ENCODE peak calls at places on chromosomes 13 and 19, in seven cellular contexts. Z is tibial nerve, I is stomach, X is sigmoid colon, L is transverse colon, J is H1, M is A549. W is an unnamed sample.
A peak's percentile ranks its signal among the peaks of the same experiment; 100 is the strongest.

GRCh38 chr19:53775524-53775923 is 48.6 kb downstream of the NLRP12 start:
- DNase-seq in Z (no peak), I (no peak), X (no peak), L (no peak), J (no peak), M (no peak), W (no peak)

GRCh38 chr19:33032218-33032781 is 32.4 kb downstream of the RHPN2 start:
- DNase-seq in Z (no peak), I (no peak), X (no peak), L (peak; percentile 70), J (no peak), M (no peak), W (no peak)

GRCh38 chr13:114257014-114257413 is 22.3 kb downstream of the CDC16 start:
- DNase-seq in Z (no peak), I (no peak), X (no peak), L (no peak), J (no peak), M (no peak), W (peak; percentile 12)

GRCh38 chr19:36101550-36102327 is 9.2 kb upstream of the OVOL3 start:
- DNase-seq in Z (no peak), I (no peak), X (no peak), L (no peak), J (no peak), M (no peak), W (no peak)

GRCh38 chr19:3783660-3784584 is 2.3 kb downstream of the MATK start:
- DNase-seq in Z (no peak), I (no peak), X (no peak), L (no peak), J (no peak), M (no peak), W (no peak)

GRCh38 chr13:45258339-45258685 is 57.5 kb upstream of the KCTD4 start:
- DNase-seq in Z (no peak), I (no peak), X (no peak), L (peak; percentile 21), J (no peak), M (no peak), W (no peak)

GRCh38 chr19:44072543-44073401 is 813 bp downstream of the ZNF284 start:
- DNase-seq in Z (no peak), I (no peak), X (no peak), L (no peak), J (no peak), M (peak; percentile 13), W (no peak)

GRCh38 chr13:60981407-60981806 is 434.2 kb downstream of the PCDH20 start:
- DNase-seq in Z (no peak), I (no peak), X (no peak), L (no peak), J (no peak), M (no peak), W (no peak)

GRCh38 chr13:25171170-25171516 is 945 bp downstream of the AMER2 start:
- DNase-seq in Z (no peak), I (no peak), X (no peak), L (no peak), J (no peak), M (no peak), W (no peak)

GRCh38 chr13:30196025-30196424 is 111.3 kb downstream of the KATNAL1 start:
- DNase-seq in Z (no peak), I (no peak), X (no peak), L (no peak), J (peak; percentile 5), M (no peak), W (no peak)

GRCh38 chr13:92804926-92805325 is 421.7 kb upstream of the GPC6 start:
- DNase-seq in Z (no peak), I (no peak), X (no peak), L (no peak), J (no peak), M (no peak), W (no peak)

GRCh38 chr13:33078268-33078667 is 62.0 kb downstream of the KL start:
- DNase-seq in Z (no peak), I (no peak), X (no peak), L (no peak), J (no peak), M (no peak), W (no peak)

DNA sequence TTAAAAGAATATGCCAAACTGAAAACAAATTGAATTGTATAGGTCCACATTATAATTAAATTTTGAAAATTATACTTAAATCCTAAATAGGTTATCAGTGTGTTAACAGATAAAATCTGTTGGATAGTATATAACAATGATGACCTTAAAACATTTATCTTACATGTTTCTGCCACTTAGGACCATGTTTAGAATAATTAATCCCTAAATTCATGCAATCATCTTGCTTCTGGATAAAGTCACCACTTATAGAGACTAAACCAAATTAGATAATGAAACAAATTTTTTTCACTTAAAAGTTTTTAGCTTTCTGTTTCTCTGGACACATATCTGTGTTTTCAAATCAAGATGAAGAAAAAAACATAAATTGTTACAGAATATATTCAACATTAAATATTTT is 511.7 kb upstream of the MIR17HG start:
- DNase-seq in Z (no peak), I (no peak), X (no peak), L (no peak), J (no peak), M (no peak), W (no peak)
- TF ChIP-seq EP300 in Z (no peak), I (no peak), X (no peak), L (no peak), J (no peak), M (no peak), W (no peak)

DNA sequence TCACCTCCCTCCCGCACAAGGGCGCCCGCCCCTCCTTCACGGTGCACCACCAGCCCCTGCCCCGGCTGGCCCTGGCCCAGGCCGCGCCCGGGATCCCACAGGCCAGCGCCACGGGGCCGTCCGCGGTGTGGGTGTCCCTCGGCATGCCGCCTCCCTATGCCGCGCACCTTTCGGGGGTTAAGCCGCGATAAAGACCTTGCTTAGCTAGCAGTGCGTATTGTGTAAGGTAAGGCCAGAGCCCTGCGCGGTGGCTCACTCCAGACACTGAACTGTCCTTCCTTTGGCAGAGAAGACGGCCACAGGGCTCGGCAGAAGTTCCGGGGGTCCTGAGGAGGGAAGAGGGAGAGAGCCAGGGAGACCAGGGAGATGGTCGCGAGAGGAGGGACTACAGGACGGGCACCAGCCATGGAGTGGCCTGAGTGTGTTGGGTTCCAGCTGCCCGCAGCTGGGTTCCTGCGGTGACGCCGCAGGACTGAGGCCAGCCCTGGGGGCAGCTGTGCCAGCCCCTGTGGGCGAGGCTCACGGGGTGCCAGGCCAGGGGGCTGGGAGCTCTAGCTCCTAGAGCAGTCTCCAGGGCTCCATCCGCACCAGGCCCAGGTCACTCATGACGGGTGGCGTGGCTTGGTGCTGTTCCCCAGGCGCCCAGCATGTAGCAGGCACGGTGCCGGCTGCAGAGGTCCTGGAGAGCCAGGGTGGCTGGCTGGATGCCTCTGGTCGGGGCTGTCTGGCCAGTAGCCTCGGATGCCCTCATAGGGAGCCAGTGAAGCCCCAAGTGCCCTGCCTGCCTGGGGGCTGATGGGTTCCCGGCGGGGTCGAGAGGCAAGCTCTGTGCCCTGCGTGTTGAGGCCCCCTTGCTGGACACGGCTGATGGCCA is 7.7 kb downstream of the PLEKHJ1 start:
- DNase-seq in Z (no peak), I (no peak), X (no peak), L (no peak), J (no peak), M (no peak), W (no peak)
- TF ChIP-seq POLR2A in Z (no peak), I (no peak), X (no peak), L (no peak), J (no peak), M (no peak), W (no peak)

GRCh38 chr13:77535448-77535847 is at the start of gene SCEL:
- DNase-seq in Z (no peak), I (no peak), X (no peak), L (no peak), J (no peak), M (no peak), W (peak; percentile 45)
- TF ChIP-seq EP300 in Z (no peak), I (no peak), X (no peak), L (no peak), J (no peak), M (no peak), W (no peak)

GRCh38 chr19:34926685-34927375 is at the start of gene ZNF30:
- DNase-seq in Z (peak; percentile 72), I (peak; percentile 91), X (peak; percentile 95), L (peak; percentile 92), J (peak; percentile 77), M (peak; percentile 96), W (peak; percentile 93)
- TF ChIP-seq POLR2A in Z (peak; percentile 44), I (no peak), X (peak; percentile 10), L (peak; percentile 62), J (peak; percentile 84), M (peak; percentile 92), W (no peak)

DNA sequence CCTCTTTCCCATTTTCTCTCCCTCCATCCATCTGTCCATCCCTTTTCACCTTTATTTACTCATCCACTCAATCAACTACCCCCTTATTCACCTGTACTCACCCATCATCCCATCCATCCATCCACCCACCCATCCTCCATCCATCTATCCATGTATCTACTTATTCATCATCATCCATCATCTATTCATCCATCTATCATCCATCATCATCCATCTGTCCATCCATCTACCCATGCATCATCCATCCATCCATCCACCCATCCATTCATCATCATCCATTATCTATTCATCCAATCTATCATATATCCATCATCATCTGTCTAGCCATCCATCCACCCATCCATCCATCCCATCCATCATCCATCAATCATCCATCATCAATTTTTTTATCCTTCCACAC is 48.3 kb upstream of the ZNF536 start:
- DNase-seq in Z (no peak), I (no peak), X (no peak), L (no peak), J (no peak), M (no peak), W (no peak)
- TF ChIP-seq EP300 in Z (no peak), I (no peak), X (no peak), L (no peak), J (no peak), M (no peak), W (no peak)

GRCh38 chr13:20399515-20399914 is 126.1 kb downstream of the CRYL1 start:
- DNase-seq in Z (no peak), I (peak; percentile 4), X (no peak), L (no peak), J (no peak), M (no peak), W (no peak)

GRCh38 chr13:20399961-20400360 is 125.7 kb downstream of the CRYL1 start:
- DNase-seq in Z (no peak), I (peak; percentile 18), X (no peak), L (no peak), J (no peak), M (no peak), W (no peak)

GRCh38 chr13:20400774-20401173 is 124.9 kb downstream of the CRYL1 start:
- DNase-seq in Z (no peak), I (peak; percentile 3), X (no peak), L (no peak), J (no peak), M (no peak), W (no peak)

GRCh38 chr13:20397896-20398295 is 127.8 kb downstream of the CRYL1 start:
- DNase-seq in Z (no peak), I (peak; percentile 17), X (no peak), L (no peak), J (no peak), M (no peak), W (no peak)

DNA sequence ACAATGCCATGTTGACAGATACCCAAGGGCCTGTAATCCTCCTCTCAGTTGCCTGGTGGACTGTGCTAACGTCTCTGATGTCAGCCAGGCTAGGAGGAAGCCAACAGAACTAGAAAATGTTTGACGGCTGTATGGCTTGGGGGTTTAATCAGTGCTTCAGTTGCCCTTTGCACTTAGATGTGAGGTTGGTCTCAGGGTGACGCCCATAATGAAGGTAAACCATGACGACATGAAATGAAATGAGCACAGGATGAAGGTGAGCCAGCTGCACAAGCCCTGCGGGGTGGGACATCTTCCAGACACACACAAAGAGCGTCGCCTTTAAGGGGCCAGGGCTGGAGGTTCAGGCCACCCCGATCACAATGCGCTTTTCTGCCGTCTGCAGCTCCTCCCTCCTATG is 127.2 kb downstream of the CRYL1 start:
- DNase-seq in Z (no peak), I (peak; percentile 7), X (no peak), L (peak; percentile 21), J (no peak), M (no peak), W (no peak)
- TF ChIP-seq POLR2A in Z (no peak), I (no peak), X (no peak), L (no peak), J (no peak), M (no peak), W (no peak)

W was measured in esophagus muscularis mucosa.